ENCODE peak calls at places on chromosomes 13 and 19, in eight cellular contexts. B is MV-4-11, X is left ventricle myocardium inferior, W is suprapubic skin, P is sciatic nerve, Y is SHP77, U is RWPE1, V is ACHN. K is an unnamed sample.

GRCh38 chr13:74904547-74904946 is 577.4 kb downstream of the TBC1D4 start:
- DNase-seq in V (no peak), U (no peak), Y (no peak), X (no peak), W (no peak), P (no peak), B (no peak), K (no peak)

GRCh38 chr19:27746691-27747380 is 1466.1 kb downstream of the UQCRFS1 start:
- DNase-seq in X (peak; percentile 46), W (peak; percentile 51), B (no peak), U (no peak), Y (peak; percentile 85), P (peak; percentile 60), V (peak; percentile 2), K (no peak)

GRCh38 chr19:47487551-47488515 is 3.8 kb upstream of the KPTN start:
- DNase-seq in W (peak; percentile 61), B (no peak), P (no peak), Y (no peak), V (no peak), X (no peak), U (no peak), K (peak; percentile 64)

GRCh38 chr13:97555034-97555433 is 121.1 kb downstream of the RAP2A start:
- DNase-seq in Y (no peak), V (no peak), X (no peak), U (no peak), P (no peak), B (no peak), W (no peak), K (no peak)

GRCh38 chr19:35318679-35319448 is 10.1 kb upstream of the CD22 start:
- DNase-seq in W (peak; percentile 88), U (peak; percentile 90), X (peak; percentile 40), V (no peak), Y (no peak), P (peak; percentile 69), B (peak; percentile 50), K (no peak)

GRCh38 chr13:83730674-83731073 is 151.6 kb downstream of the SLITRK1 start:
- DNase-seq in Y (no peak), B (no peak), X (no peak), V (no peak), W (no peak), U (no peak), P (no peak), K (no peak)

GRCh38 chr19:12800873-12801465 is 631 bp downstream of the PRDX2 start:
- DNase-seq in U (no peak), B (no peak), Y (no peak), X (no peak), V (no peak), W (no peak), P (peak; percentile 66), K (peak; percentile 8)

GRCh38 chr19:44051654-44052402 is at the start of gene ZNF223:
- DNase-seq in V (peak; percentile 90), P (peak; percentile 96), Y (peak; percentile 84), B (peak; percentile 92), X (peak; percentile 94), W (peak; percentile 96), U (peak; percentile 94), K (peak; percentile 91)

GRCh38 chr19:17687857-17688784 is at the start of gene UNC13A:
- DNase-seq in B (peak; percentile 30), X (peak; percentile 40), U (peak; percentile 73), Y (peak; percentile 49), W (no peak), V (peak; percentile 59), P (no peak), K (peak; percentile 71)

GRCh38 chr13:98413796-98414195 is 163.1 kb downstream of the STK24 start:
- DNase-seq in X (no peak), U (no peak), W (no peak), Y (no peak), V (no peak), B (no peak), P (peak; percentile 5), K (no peak)